ENCODE peak calls at places on chromosome 17, in five cellular contexts. One of them, this sample, is unnamed.
A peak's percentile ranks its signal among the peaks of the same experiment; 100 is the strongest.

GRCh38 chr17:36731806-36732205 is 130.4 kb downstream of the MRM1 start:
- DNase-seq in HepG2: no peak
- DNase-seq in HCT116: no peak
- DNase-seq in GM12878: no peak
- DNase-seq in SK-N-SH: no peak
- DNase-seq in this sample: no peak

GRCh38 chr17:39772415-39772814 is 34.7 kb downstream of the GRB7 start:
- DNase-seq in HepG2: no peak
- DNase-seq in HCT116: no peak
- DNase-seq in GM12878: no peak
- DNase-seq in SK-N-SH: no peak
- DNase-seq in this sample: no peak

GRCh38 chr17:77435272-77436057 is 294.7 kb downstream of the SEC14L1 start:
- DNase-seq in HepG2: no peak
- DNase-seq in HCT116: no peak
- DNase-seq in GM12878: no peak
- DNase-seq in SK-N-SH: no peak
- DNase-seq in this sample: no peak

GRCh38 chr17:64218066-64218465 is 45.0 kb downstream of the TEX2 start:
- DNase-seq in HepG2: no peak
- DNase-seq in HCT116: no peak
- DNase-seq in GM12878: peak; percentile 28
- DNase-seq in SK-N-SH: no peak
- DNase-seq in this sample: no peak

GRCh38 chr17:50198026-50198669 is 3.3 kb downstream of the COL1A1 start:
- DNase-seq in HepG2: peak; percentile 72
- DNase-seq in HCT116: peak; percentile 52
- DNase-seq in GM12878: no peak
- DNase-seq in SK-N-SH: peak; percentile 89
- DNase-seq in this sample: peak; percentile 87

GRCh38 chr17:13204607-13205237 is 186.9 kb upstream of the ELAC2 start:
- DNase-seq in HepG2: no peak
- DNase-seq in HCT116: no peak
- DNase-seq in GM12878: no peak
- DNase-seq in SK-N-SH: no peak
- DNase-seq in this sample: no peak

GRCh38 chr17:67520282-67520906 is 143.3 kb downstream of the PITPNC1 start:
- DNase-seq in HepG2: no peak
- DNase-seq in HCT116: no peak
- DNase-seq in GM12878: no peak
- DNase-seq in SK-N-SH: no peak
- DNase-seq in this sample: no peak

GRCh38 chr17:7095642-7096041 is 15.6 kb upstream of the CLEC10A start:
- DNase-seq in HepG2: no peak
- DNase-seq in HCT116: no peak
- DNase-seq in GM12878: peak; percentile 54
- DNase-seq in SK-N-SH: no peak
- DNase-seq in this sample: no peak

GRCh38 chr17:74678541-74678940 is 34.2 kb downstream of the CD300LF start:
- DNase-seq in HepG2: no peak
- DNase-seq in HCT116: no peak
- DNase-seq in GM12878: no peak
- DNase-seq in SK-N-SH: no peak
- DNase-seq in this sample: no peak

GRCh38 chr17:41935641-41936040 is 5.2 kb downstream of the ODAD4 start:
- DNase-seq in HepG2: no peak
- DNase-seq in HCT116: no peak
- DNase-seq in GM12878: no peak
- DNase-seq in SK-N-SH: no peak
- DNase-seq in this sample: no peak

GRCh38 chr17:18093616-18094408 is 6.1 kb downstream of the DRG2 start:
- DNase-seq in HepG2: peak; percentile 78
- DNase-seq in HCT116: peak; percentile 27
- DNase-seq in GM12878: no peak
- DNase-seq in SK-N-SH: no peak
- DNase-seq in this sample: no peak

GRCh38 chr17:36674278-36674650 is 72.9 kb downstream of the MRM1 start:
- DNase-seq in HepG2: no peak
- DNase-seq in HCT116: no peak
- DNase-seq in GM12878: no peak
- DNase-seq in SK-N-SH: no peak
- DNase-seq in this sample: no peak

GRCh38 chr17:63974594-63975192 is 2.0 kb upstream of the SCN4A start:
- DNase-seq in HepG2: no peak
- DNase-seq in HCT116: peak; percentile 57
- DNase-seq in GM12878: no peak
- DNase-seq in SK-N-SH: no peak
- DNase-seq in this sample: no peak

GRCh38 chr17:47840742-47841487 is at the start of gene SCRN2:
- DNase-seq in HepG2: peak; percentile 87
- DNase-seq in HCT116: peak; percentile 81
- DNase-seq in GM12878: peak; percentile 60
- DNase-seq in SK-N-SH: peak; percentile 97
- DNase-seq in this sample: peak; percentile 92

GRCh38 chr17:68238488-68238887 is 9.4 kb upstream of the AMZ2 start:
- DNase-seq in HepG2: no peak
- DNase-seq in HCT116: no peak
- DNase-seq in GM12878: no peak
- DNase-seq in SK-N-SH: no peak
- DNase-seq in this sample: no peak

GRCh38 chr17:36736201-36737156 is 135.1 kb downstream of the MRM1 start:
- DNase-seq in HepG2: no peak
- DNase-seq in HCT116: no peak
- DNase-seq in GM12878: no peak
- DNase-seq in SK-N-SH: no peak
- DNase-seq in this sample: no peak

GRCh38 chr17:40916366-40916765 is 21.1 kb downstream of the KRT23 start:
- DNase-seq in HepG2: no peak
- DNase-seq in HCT116: no peak
- DNase-seq in GM12878: no peak
- DNase-seq in SK-N-SH: no peak
- DNase-seq in this sample: no peak

GRCh38 chr17:60422162-60422665 is at the start of gene CHCT1:
- DNase-seq in HepG2: no peak
- DNase-seq in HCT116: no peak
- DNase-seq in GM12878: no peak
- DNase-seq in SK-N-SH: peak; percentile 37
- DNase-seq in this sample: no peak

GRCh38 chr17:73748521-73748920 is 104.3 kb upstream of the SDK2 start:
- DNase-seq in HepG2: no peak
- DNase-seq in HCT116: no peak
- DNase-seq in GM12878: no peak
- DNase-seq in SK-N-SH: no peak
- DNase-seq in this sample: no peak

GRCh38 chr17:64599187-64599676 is 62.9 kb downstream of the SMURF2 start:
- DNase-seq in HepG2: no peak
- DNase-seq in HCT116: no peak
- DNase-seq in GM12878: no peak
- DNase-seq in SK-N-SH: no peak
- DNase-seq in this sample: no peak

GRCh38 chr17:16428098-16428882 is 12.9 kb downstream of the TRPV2 start:
- DNase-seq in HepG2: peak; percentile 64
- DNase-seq in HCT116: no peak
- DNase-seq in GM12878: no peak
- DNase-seq in SK-N-SH: peak; percentile 86
- DNase-seq in this sample: peak; percentile 55

GRCh38 chr17:27199948-27200347 is 94.0 kb upstream of the WSB1 start:
- DNase-seq in HepG2: no peak
- DNase-seq in HCT116: no peak
- DNase-seq in GM12878: no peak
- DNase-seq in SK-N-SH: no peak
- DNase-seq in this sample: no peak

GRCh38 chr17:29616300-29617048 is 6.2 kb downstream of the CORO6 start:
- DNase-seq in HepG2: no peak
- DNase-seq in HCT116: no peak
- DNase-seq in GM12878: no peak
- DNase-seq in SK-N-SH: no peak
- DNase-seq in this sample: no peak

GRCh38 chr17:7293131-7293557 is 1.3 kb downstream of the YBX2 start:
- DNase-seq in HepG2: no peak
- DNase-seq in HCT116: no peak
- DNase-seq in GM12878: no peak
- DNase-seq in SK-N-SH: peak; percentile 22
- DNase-seq in this sample: no peak

GRCh38 chr17:64707077-64707591 is 45.0 kb upstream of the SMURF2 start:
- DNase-seq in HepG2: peak; percentile 68
- DNase-seq in HCT116: peak; percentile 100
- DNase-seq in GM12878: no peak
- DNase-seq in SK-N-SH: peak; percentile 74
- DNase-seq in this sample: no peak

GRCh38 chr17:6435968-6436367 is 1.0 kb upstream of the AIPL1 start:
- DNase-seq in HepG2: peak; percentile 34
- DNase-seq in HCT116: peak; percentile 46
- DNase-seq in GM12878: no peak
- DNase-seq in SK-N-SH: peak; percentile 84
- DNase-seq in this sample: peak; percentile 56

GRCh38 chr17:39240631-39241030 is 14.9 kb upstream of the STAC2 start:
- DNase-seq in HepG2: no peak
- DNase-seq in HCT116: no peak
- DNase-seq in GM12878: no peak
- DNase-seq in SK-N-SH: no peak
- DNase-seq in this sample: no peak

GRCh38 chr17:70405492-70406220 is 236.3 kb downstream of the KCNJ2 start:
- DNase-seq in HepG2: no peak
- DNase-seq in HCT116: peak; percentile 4
- DNase-seq in GM12878: peak; percentile 41
- DNase-seq in SK-N-SH: no peak
- DNase-seq in this sample: no peak

GRCh38 chr17:32159586-32160438 is 17.5 kb downstream of the RHOT1 start:
- DNase-seq in HepG2: no peak
- DNase-seq in HCT116: no peak
- DNase-seq in GM12878: no peak
- DNase-seq in SK-N-SH: no peak
- DNase-seq in this sample: no peak

GRCh38 chr17:17983376-17983775 is 10.7 kb downstream of the DRC3 start:
- DNase-seq in HepG2: no peak
- DNase-seq in HCT116: no peak
- DNase-seq in GM12878: no peak
- DNase-seq in SK-N-SH: no peak
- DNase-seq in this sample: peak; percentile 67

GRCh38 chr17:43515641-43516040 is 30.5 kb downstream of the ETV4 start:
- DNase-seq in HepG2: no peak
- DNase-seq in HCT116: no peak
- DNase-seq in GM12878: no peak
- DNase-seq in SK-N-SH: no peak
- DNase-seq in this sample: no peak

GRCh38 chr17:44219126-44219635 is 294 bp downstream of the UBTF start:
- DNase-seq in HepG2: peak; percentile 48
- DNase-seq in HCT116: no peak
- DNase-seq in GM12878: no peak
- DNase-seq in SK-N-SH: peak; percentile 85
- DNase-seq in this sample: no peak

GRCh38 chr17:40339068-40339699 is 25.4 kb downstream of the GJD3 start:
- DNase-seq in HepG2: no peak
- DNase-seq in HCT116: no peak
- DNase-seq in GM12878: no peak
- DNase-seq in SK-N-SH: no peak
- DNase-seq in this sample: no peak

GRCh38 chr17:17782425-17783120 is 54.2 kb downstream of the SREBF1 start:
- DNase-seq in HepG2: no peak
- DNase-seq in HCT116: no peak
- DNase-seq in GM12878: no peak
- DNase-seq in SK-N-SH: peak; percentile 75
- DNase-seq in this sample: no peak

GRCh38 chr17:58096892-58097291 is 13.7 kb downstream of the DYNLL2 start:
- DNase-seq in HepG2: no peak
- DNase-seq in HCT116: no peak
- DNase-seq in GM12878: no peak
- DNase-seq in SK-N-SH: no peak
- DNase-seq in this sample: no peak

GRCh38 chr17:69723316-69723715 is 308.8 kb downstream of the MAP2K6 start:
- DNase-seq in HepG2: no peak
- DNase-seq in HCT116: no peak
- DNase-seq in GM12878: no peak
- DNase-seq in SK-N-SH: no peak
- DNase-seq in this sample: no peak

GRCh38 chr17:36599546-36600250 is 1.7 kb upstream of the MRM1 start:
- DNase-seq in HepG2: no peak
- DNase-seq in HCT116: no peak
- DNase-seq in GM12878: no peak
- DNase-seq in SK-N-SH: no peak
- DNase-seq in this sample: no peak

DNA sequence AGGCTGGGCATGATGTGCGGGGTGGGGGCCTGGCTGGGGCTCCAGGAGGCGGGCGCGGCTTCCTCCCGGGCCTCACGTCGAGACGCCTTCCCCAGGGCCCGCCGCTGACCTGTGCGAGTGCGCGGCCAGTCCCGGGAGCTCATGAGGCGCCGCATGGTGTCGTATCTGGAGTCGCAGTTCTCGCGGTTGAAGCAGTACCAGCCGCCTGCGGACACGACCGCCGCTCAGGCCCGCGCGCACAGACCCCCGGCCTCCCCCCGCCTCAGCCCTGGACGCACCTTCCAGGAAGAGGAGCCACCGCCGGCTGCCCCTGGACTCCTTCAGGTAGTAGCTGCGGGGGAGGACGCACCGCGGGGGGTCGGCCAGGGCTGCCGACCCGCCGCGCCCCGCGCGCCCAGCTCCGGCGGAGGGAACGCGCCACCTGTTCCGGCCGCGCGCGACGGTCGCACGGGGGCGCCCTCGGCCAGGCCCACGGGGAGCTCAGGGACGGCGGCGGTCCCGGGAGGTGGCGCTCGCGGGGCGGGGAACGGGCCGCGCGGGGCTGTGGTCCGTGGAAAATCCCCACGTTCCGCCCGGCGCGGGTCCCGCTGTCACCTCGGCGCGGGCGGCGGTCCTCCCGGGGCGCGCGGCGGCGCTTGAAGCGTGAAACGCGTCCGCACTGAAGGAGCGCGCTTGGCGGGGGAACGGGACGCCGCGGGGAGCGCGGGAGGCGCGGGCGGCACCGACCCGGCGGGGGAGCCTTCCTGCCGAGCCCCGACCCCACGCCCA is 1.4 kb downstream of the NOTUM start:
- DNase-seq in HepG2: peak; percentile 40
- DNase-seq in HCT116: no peak
- DNase-seq in GM12878: no peak
- DNase-seq in SK-N-SH: peak; percentile 96
- DNase-seq in this sample: peak; percentile 90
- TF ChIP-seq JUND in HepG2: no peak
- TF ChIP-seq JUND in HCT116: no peak
- TF ChIP-seq JUND in GM12878: no peak
- TF ChIP-seq JUND in SK-N-SH: no peak
- TF ChIP-seq JUND in this sample: no peak

GRCh38 chr17:20562587-20562986 is 16.9 kb upstream of the CDRT15L2 start:
- DNase-seq in HepG2: no peak
- DNase-seq in HCT116: no peak
- DNase-seq in GM12878: no peak
- DNase-seq in SK-N-SH: no peak
- DNase-seq in this sample: no peak
- TF ChIP-seq JUND in HepG2: no peak
- TF ChIP-seq JUND in HCT116: no peak
- TF ChIP-seq JUND in GM12878: no peak
- TF ChIP-seq JUND in SK-N-SH: no peak
- TF ChIP-seq JUND in this sample: no peak

GRCh38 chr17:2218426-2218825 is 85.2 kb downstream of the SMG6 start:
- DNase-seq in HepG2: no peak
- DNase-seq in HCT116: no peak
- DNase-seq in GM12878: no peak
- DNase-seq in SK-N-SH: no peak
- DNase-seq in this sample: no peak
- TF ChIP-seq JUND in HepG2: no peak
- TF ChIP-seq JUND in HCT116: no peak
- TF ChIP-seq JUND in GM12878: no peak
- TF ChIP-seq JUND in SK-N-SH: no peak
- TF ChIP-seq JUND in this sample: no peak

GRCh38 chr17:80026359-80027042 is 9.2 kb downstream of the TBC1D16 start:
- DNase-seq in HepG2: no peak
- DNase-seq in HCT116: no peak
- DNase-seq in GM12878: no peak
- DNase-seq in SK-N-SH: no peak
- DNase-seq in this sample: no peak
- TF ChIP-seq JUND in HepG2: no peak
- TF ChIP-seq JUND in HCT116: no peak
- TF ChIP-seq JUND in GM12878: no peak
- TF ChIP-seq JUND in SK-N-SH: no peak
- TF ChIP-seq JUND in this sample: no peak

This sample was measured in T47D.